ENCODE peak calls at places on chromosomes 2 and 18, in four cellular contexts. O, D, G and H are unnamed samples.

GRCh38 chr2:53018830-53019425 is 748.7 kb upstream of the CHAC2 start:
- DNase-seq in D (no peak), O (no peak), G (peak), H (no peak)

GRCh38 chr2:72983500-72984039 is 66.3 kb downstream of the EMX1 start:
- DNase-seq in O (no peak), D (no peak), G (no peak), H (no peak)

GRCh38 chr2:136183095-136183494 is 65.1 kb upstream of the CXCR4 start:
- DNase-seq in O (no peak), G (no peak), D (no peak), H (no peak)

GRCh38 chr2:69138793-69139510 is 126.0 kb downstream of the ANTXR1 start:
- DNase-seq in D (no peak), O (peak), G (peak), H (peak)

GRCh38 chr2:740446-741293 is 63.5 kb upstream of the TMEM18 start:
- DNase-seq in G (peak), O (peak), D (peak), H (peak)

GRCh38 chr2:64312622-64312948 is 141.4 kb upstream of the LGALSL start:
- DNase-seq in G (no peak), D (no peak), O (peak), H (no peak)

GRCh38 chr18:37484893-37485834 is 80.4 kb downstream of the CELF4 start:
- DNase-seq in G (peak), O (no peak), D (no peak), H (no peak)

GRCh38 chr2:157216421-157216965 is 41.0 kb upstream of the GALNT5 start:
- DNase-seq in G (no peak), O (no peak), D (no peak), H (no peak)

GRCh38 chr18:55863876-55864275 is 275.9 kb upstream of the TCF4 start:
- DNase-seq in G (peak), O (no peak), D (no peak), H (no peak)

GRCh38 chr2:96203130-96204028 is 5.2 kb downstream of the STARD7 start:
- DNase-seq in O (no peak), G (no peak), D (no peak), H (no peak)

GRCh38 chr2:191041418-191042161 is 27.6 kb upstream of the STAT1 start:
- DNase-seq in O (no peak), G (peak), D (no peak), H (no peak)

GRCh38 chr18:22468554-22468891 is 50.8 kb upstream of the CTAGE1 start:
- DNase-seq in O (no peak), D (no peak), G (no peak), H (no peak)

GRCh38 chr2:48365476-48365875 is 164.5 kb upstream of the STON1 start:
- DNase-seq in D (no peak), G (no peak), O (no peak), H (no peak)

GRCh38 chr2:215825709-215826108 is 187.6 kb downstream of the MREG start:
- DNase-seq in G (peak), D (no peak), O (no peak), H (no peak)

GRCh38 chr2:74458132-74458956 is at the start of gene WBP1:
- DNase-seq in O (peak), D (peak), G (peak), H (peak)

GRCh38 chr2:131156452-131157149 is 51.5 kb downstream of the PLEKHB2 start:
- DNase-seq in O (no peak), G (no peak), D (no peak), H (no peak)

GRCh38 chr2:71603851-71604708 is 150.7 kb downstream of the DYSF start:
- DNase-seq in O (no peak), G (peak), D (no peak), H (no peak)

GRCh38 chr2:66698879-66699278 is 264.0 kb downstream of the MEIS1 start:
- DNase-seq in O (no peak), D (no peak), G (no peak), H (no peak)

GRCh38 chr18:35971661-35972196 is 750 bp upstream of the RMP24 start:
- DNase-seq in D (no peak), G (no peak), O (no peak), H (no peak)

GRCh38 chr18:26865557-26865956 is at the start of gene AQP4:
- DNase-seq in G (no peak), D (no peak), O (no peak), H (no peak)

GRCh38 chr2:5981241-5982055 is 289.3 kb downstream of the SOX11 start:
- DNase-seq in D (no peak), O (no peak), G (no peak), H (no peak)
- TF ChIP-seq CTCF in D (no peak), O (no peak), G (no peak), H (no peak)

GRCh38 chr2:120736202-120736954 is 710 bp downstream of the GLI2 start:
- DNase-seq in D (no peak), O (no peak), G (no peak), H (no peak)
- TF ChIP-seq CTCF in D (no peak), O (no peak), G (no peak), H (no peak)

GRCh38 chr2:159680692-159681091 is 31.6 kb upstream of the MARCHF7 start:
- DNase-seq in D (no peak), O (no peak), G (no peak), H (no peak)

DNA sequence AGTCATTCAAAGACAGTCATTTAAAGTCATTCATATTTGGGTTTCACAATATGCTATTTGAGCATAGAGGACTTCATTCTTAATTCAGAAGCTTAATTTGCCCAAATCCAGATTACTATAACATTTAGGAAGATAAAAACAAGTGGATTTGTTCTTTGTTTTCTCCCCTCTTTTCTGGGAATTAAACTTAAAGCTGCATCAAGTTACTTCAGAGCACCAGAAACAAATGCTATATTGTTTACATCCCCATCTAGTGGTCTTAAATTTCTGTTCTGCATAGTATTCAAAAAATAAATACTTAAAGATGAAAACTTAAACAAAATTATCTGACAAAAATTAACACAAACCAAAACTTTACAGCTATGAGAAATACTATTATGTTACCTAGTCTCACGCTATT is 34.7 kb upstream of the MARCHF7 start:
- DNase-seq in O (no peak), G (peak), D (no peak), H (peak)
- TF ChIP-seq CTCF in O (no peak), G (peak), D (peak), H (peak)

DNA sequence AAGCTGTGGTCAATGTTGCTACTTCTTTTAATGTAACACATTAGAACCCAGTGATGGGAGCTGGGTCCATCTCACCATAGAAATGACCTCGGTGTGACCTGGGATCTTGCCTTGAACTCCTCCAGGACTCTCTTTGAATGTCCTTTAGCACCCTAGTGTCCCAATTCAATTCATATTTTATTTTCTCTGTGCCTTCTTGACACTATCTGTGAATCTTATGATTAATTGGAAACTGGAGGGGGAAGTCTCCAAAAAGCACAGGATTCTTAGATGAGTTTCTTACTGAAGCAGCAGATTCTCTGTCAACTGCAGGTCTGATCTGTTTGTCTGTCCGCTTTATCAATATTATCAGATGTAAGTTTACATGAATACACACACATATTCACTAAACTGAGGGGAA is 455 bp downstream of the DHRS9 start:
- DNase-seq in G (no peak), O (no peak), D (no peak), H (no peak)
- TF ChIP-seq CTCF in G (no peak), O (no peak), D (no peak), H (no peak)

DNA sequence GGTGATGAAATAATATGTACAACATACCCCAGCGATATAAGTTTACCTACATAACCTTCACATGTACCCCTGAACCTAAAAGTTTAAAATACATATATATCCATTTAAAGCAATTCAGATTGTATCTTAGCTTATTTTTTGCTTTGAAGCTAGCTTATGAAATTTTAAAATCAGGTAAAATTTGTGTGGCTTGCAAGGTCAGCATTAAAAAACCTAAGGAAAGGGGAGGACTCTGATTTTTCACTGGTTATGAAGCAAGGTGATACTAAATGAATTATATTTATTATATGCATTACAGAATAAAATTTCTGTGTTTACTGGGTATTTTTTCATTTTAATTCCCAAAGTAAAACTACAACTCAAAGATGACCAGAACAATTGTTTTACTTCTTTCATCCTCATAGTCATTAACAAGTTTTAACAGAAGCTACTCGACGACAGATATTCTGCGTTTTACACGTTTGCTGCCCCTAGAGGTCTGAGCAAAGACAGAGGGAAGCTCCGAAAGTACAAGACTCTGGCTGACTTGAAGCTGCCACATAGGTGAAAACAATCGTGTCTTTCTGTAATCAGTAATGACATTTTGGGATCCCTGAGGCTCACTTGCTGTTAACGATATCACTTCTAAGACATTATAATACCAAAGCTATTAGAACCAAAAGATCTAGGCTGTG is 17.1 kb downstream of the PKP4 start:
- DNase-seq in G (no peak), O (no peak), D (no peak), H (no peak)
- TF ChIP-seq CTCF in G (no peak), O (no peak), D (no peak), H (no peak)